ENCODE peak calls at places on chromosomes 3 and 15, in ten cellular contexts. One of them, this sample, is unnamed.

GRCh38 chr3:50405249-50405648 is 45.9 kb upstream of the TMEM115 start:
- DNase-seq in uterus: no peak
- DNase-seq in heart left ventricle: no peak
- DNase-seq in CD8-positive, alpha-beta T cell: no peak
- DNase-seq in left ventricle myocardium inferior: no peak
- DNase-seq in esophagus muscularis mucosa: no peak
- DNase-seq in A549: no peak
- DNase-seq in H1: peak; percentile 15
- DNase-seq in stomach: no peak
- DNase-seq in ovary: no peak
- DNase-seq in this sample: no peak

GRCh38 chr3:159455741-159456181 is 532.9 kb upstream of the IL12A start:
- DNase-seq in uterus: no peak
- DNase-seq in heart left ventricle: no peak
- DNase-seq in CD8-positive, alpha-beta T cell: no peak
- DNase-seq in left ventricle myocardium inferior: no peak
- DNase-seq in esophagus muscularis mucosa: peak; percentile 66
- DNase-seq in A549: no peak
- DNase-seq in H1: no peak
- DNase-seq in stomach: no peak
- DNase-seq in ovary: no peak
- DNase-seq in this sample: no peak

GRCh38 chr15:74610302-74610951 is 5.2 kb upstream of the CLK3 start:
- DNase-seq in uterus: no peak
- DNase-seq in heart left ventricle: peak; percentile 75
- DNase-seq in CD8-positive, alpha-beta T cell: no peak
- DNase-seq in left ventricle myocardium inferior: peak; percentile 49
- DNase-seq in esophagus muscularis mucosa: no peak
- DNase-seq in A549: no peak
- DNase-seq in H1: no peak
- DNase-seq in stomach: no peak
- DNase-seq in ovary: no peak
- DNase-seq in this sample: no peak

GRCh38 chr3:122358633-122359032 is 24.4 kb downstream of the MIX23 start:
- DNase-seq in uterus: no peak
- DNase-seq in heart left ventricle: no peak
- DNase-seq in CD8-positive, alpha-beta T cell: no peak
- DNase-seq in left ventricle myocardium inferior: no peak
- DNase-seq in esophagus muscularis mucosa: peak; percentile 66
- DNase-seq in A549: no peak
- DNase-seq in H1: no peak
- DNase-seq in stomach: no peak
- DNase-seq in ovary: no peak
- DNase-seq in this sample: no peak

GRCh38 chr15:45187578-45187893 is 230 bp downstream of the SHF start:
- DNase-seq in uterus: no peak
- DNase-seq in heart left ventricle: no peak
- DNase-seq in CD8-positive, alpha-beta T cell: no peak
- DNase-seq in left ventricle myocardium inferior: no peak
- DNase-seq in esophagus muscularis mucosa: no peak
- DNase-seq in A549: no peak
- DNase-seq in H1: no peak
- DNase-seq in stomach: no peak
- DNase-seq in ovary: peak; percentile 44
- DNase-seq in this sample: no peak

GRCh38 chr15:78003539-78004008 is 73.9 kb downstream of the TBC1D2B start:
- DNase-seq in uterus: no peak
- DNase-seq in heart left ventricle: no peak
- DNase-seq in CD8-positive, alpha-beta T cell: no peak
- DNase-seq in left ventricle myocardium inferior: no peak
- DNase-seq in esophagus muscularis mucosa: no peak
- DNase-seq in A549: no peak
- DNase-seq in H1: no peak
- DNase-seq in stomach: peak; percentile 65
- DNase-seq in ovary: no peak
- DNase-seq in this sample: no peak

GRCh38 chr3:149969110-149969944 is 1.4 kb downstream of the PFN2 start:
- DNase-seq in uterus: peak; percentile 49
- DNase-seq in heart left ventricle: peak; percentile 47
- DNase-seq in CD8-positive, alpha-beta T cell: no peak
- DNase-seq in left ventricle myocardium inferior: peak; percentile 25
- DNase-seq in esophagus muscularis mucosa: no peak
- DNase-seq in A549: peak; percentile 89
- DNase-seq in H1: peak; percentile 49
- DNase-seq in stomach: no peak
- DNase-seq in ovary: peak; percentile 56
- DNase-seq in this sample: no peak

GRCh38 chr3:113620091-113620490 is 76.4 kb downstream of the USF3 start:
- DNase-seq in uterus: no peak
- DNase-seq in heart left ventricle: no peak
- DNase-seq in CD8-positive, alpha-beta T cell: no peak
- DNase-seq in left ventricle myocardium inferior: no peak
- DNase-seq in esophagus muscularis mucosa: no peak
- DNase-seq in A549: no peak
- DNase-seq in H1: no peak
- DNase-seq in stomach: no peak
- DNase-seq in ovary: no peak
- DNase-seq in this sample: no peak

GRCh38 chr3:172272699-172273098 is 175.6 kb downstream of the GHSR start:
- DNase-seq in uterus: no peak
- DNase-seq in heart left ventricle: no peak
- DNase-seq in CD8-positive, alpha-beta T cell: no peak
- DNase-seq in left ventricle myocardium inferior: no peak
- DNase-seq in esophagus muscularis mucosa: no peak
- DNase-seq in A549: no peak
- DNase-seq in H1: no peak
- DNase-seq in stomach: no peak
- DNase-seq in ovary: no peak
- DNase-seq in this sample: no peak
- TF ChIP-seq CTCF in uterus: no peak
- TF ChIP-seq CTCF in heart left ventricle: no peak
- TF ChIP-seq CTCF in CD8-positive, alpha-beta T cell: no peak
- TF ChIP-seq CTCF in left ventricle myocardium inferior: no peak
- TF ChIP-seq CTCF in esophagus muscularis mucosa: no peak
- TF ChIP-seq CTCF in A549: no peak
- TF ChIP-seq CTCF in H1: no peak
- TF ChIP-seq CTCF in stomach: no peak
- TF ChIP-seq CTCF in ovary: no peak
- TF ChIP-seq CTCF in this sample: no peak

GRCh38 chr3:157126365-157126764 is 33.6 kb downstream of the CCNL1 start:
- DNase-seq in uterus: no peak
- DNase-seq in heart left ventricle: no peak
- DNase-seq in CD8-positive, alpha-beta T cell: no peak
- DNase-seq in left ventricle myocardium inferior: no peak
- DNase-seq in esophagus muscularis mucosa: peak; percentile 21
- DNase-seq in A549: no peak
- DNase-seq in H1: no peak
- DNase-seq in stomach: no peak
- DNase-seq in ovary: no peak
- DNase-seq in this sample: no peak

GRCh38 chr3:157125101-157125500 is 34.8 kb downstream of the CCNL1 start:
- DNase-seq in uterus: no peak
- DNase-seq in heart left ventricle: no peak
- DNase-seq in CD8-positive, alpha-beta T cell: no peak
- DNase-seq in left ventricle myocardium inferior: no peak
- DNase-seq in esophagus muscularis mucosa: no peak
- DNase-seq in A549: no peak
- DNase-seq in H1: no peak
- DNase-seq in stomach: no peak
- DNase-seq in ovary: no peak
- DNase-seq in this sample: no peak

GRCh38 chr3:157122116-157122515 is 37.8 kb downstream of the CCNL1 start:
- DNase-seq in uterus: peak; percentile 80
- DNase-seq in heart left ventricle: no peak
- DNase-seq in CD8-positive, alpha-beta T cell: no peak
- DNase-seq in left ventricle myocardium inferior: no peak
- DNase-seq in esophagus muscularis mucosa: no peak
- DNase-seq in A549: peak; percentile 39
- DNase-seq in H1: no peak
- DNase-seq in stomach: no peak
- DNase-seq in ovary: no peak
- DNase-seq in this sample: no peak

GRCh38 chr3:157121522-157121921 is 38.4 kb downstream of the CCNL1 start:
- DNase-seq in uterus: no peak
- DNase-seq in heart left ventricle: no peak
- DNase-seq in CD8-positive, alpha-beta T cell: no peak
- DNase-seq in left ventricle myocardium inferior: no peak
- DNase-seq in esophagus muscularis mucosa: no peak
- DNase-seq in A549: no peak
- DNase-seq in H1: no peak
- DNase-seq in stomach: no peak
- DNase-seq in ovary: no peak
- DNase-seq in this sample: no peak

DNA sequence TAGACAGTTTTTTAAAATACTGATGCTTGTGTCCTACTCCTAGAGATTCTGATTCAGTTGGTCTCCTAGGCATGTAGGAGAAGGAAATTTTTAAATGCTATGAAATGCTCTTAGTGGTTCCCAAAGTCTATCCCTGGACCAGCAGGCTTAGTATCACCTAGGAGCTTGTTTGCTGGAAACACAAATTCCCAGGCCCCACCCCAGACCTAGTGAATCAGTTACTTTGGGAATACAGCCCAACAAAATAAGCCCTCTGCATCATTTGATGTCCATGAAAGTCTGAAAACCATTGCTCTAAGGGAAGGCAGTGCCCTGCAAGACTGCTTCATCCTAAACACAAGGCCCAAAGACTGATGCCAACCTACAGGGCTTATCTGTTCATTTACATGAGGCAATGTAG is 36.3 kb downstream of the CCNL1 start:
- DNase-seq in uterus: no peak
- DNase-seq in heart left ventricle: no peak
- DNase-seq in CD8-positive, alpha-beta T cell: no peak
- DNase-seq in left ventricle myocardium inferior: no peak
- DNase-seq in esophagus muscularis mucosa: no peak
- DNase-seq in A549: no peak
- DNase-seq in H1: no peak
- DNase-seq in stomach: no peak
- DNase-seq in ovary: no peak
- DNase-seq in this sample: no peak
- H3K4me1 ChIP-seq in uterus: peaks cover 7% of the 10 kb centered on the region
- H3K4me1 ChIP-seq in heart left ventricle: peaks cover 5% of the 10 kb centered on the region
- H3K4me1 ChIP-seq in CD8-positive, alpha-beta T cell: peaks cover 11% of the 10 kb centered on the region
- H3K4me1 ChIP-seq in left ventricle myocardium inferior: peaks cover 25% of the 10 kb centered on the region
- H3K4me1 ChIP-seq in esophagus muscularis mucosa: peaks cover 4% of the 10 kb centered on the region
- H3K4me1 ChIP-seq in A549: peaks cover 65% of the 10 kb centered on the region
- H3K4me1 ChIP-seq in H1: no peaks in the 10 kb centered on the region
- H3K4me1 ChIP-seq in stomach: peaks cover 26% of the 10 kb centered on the region
- H3K4me1 ChIP-seq in ovary: no peaks in the 10 kb centered on the region
- H3K4me1 ChIP-seq in this sample: peaks cover 5% of the 10 kb centered on the region

GRCh38 chr3:124771083-124771445 is 40.8 kb downstream of the UMPS start:
- DNase-seq in uterus: no peak
- DNase-seq in heart left ventricle: no peak
- DNase-seq in CD8-positive, alpha-beta T cell: no peak
- DNase-seq in left ventricle myocardium inferior: no peak
- DNase-seq in esophagus muscularis mucosa: no peak
- DNase-seq in A549: no peak
- DNase-seq in H1: no peak
- DNase-seq in stomach: no peak
- DNase-seq in ovary: no peak
- DNase-seq in this sample: no peak

GRCh38 chr3:124774305-124774673 is 44.0 kb downstream of the UMPS start:
- DNase-seq in uterus: no peak
- DNase-seq in heart left ventricle: peak; percentile 70
- DNase-seq in CD8-positive, alpha-beta T cell: no peak
- DNase-seq in left ventricle myocardium inferior: peak; percentile 50
- DNase-seq in esophagus muscularis mucosa: no peak
- DNase-seq in A549: peak; percentile 56
- DNase-seq in H1: peak; percentile 33
- DNase-seq in stomach: no peak
- DNase-seq in ovary: no peak
- DNase-seq in this sample: no peak

GRCh38 chr3:124770341-124771082 is 40.3 kb downstream of the UMPS start:
- DNase-seq in uterus: peak; percentile 35
- DNase-seq in heart left ventricle: peak; percentile 83
- DNase-seq in CD8-positive, alpha-beta T cell: no peak
- DNase-seq in left ventricle myocardium inferior: peak; percentile 77
- DNase-seq in esophagus muscularis mucosa: no peak
- DNase-seq in A549: no peak
- DNase-seq in H1: no peak
- DNase-seq in stomach: no peak
- DNase-seq in ovary: no peak
- DNase-seq in this sample: no peak

GRCh38 chr3:124773351-124774304 is 43.4 kb downstream of the UMPS start:
- DNase-seq in uterus: no peak
- DNase-seq in heart left ventricle: peak; percentile 31
- DNase-seq in CD8-positive, alpha-beta T cell: no peak
- DNase-seq in left ventricle myocardium inferior: no peak
- DNase-seq in esophagus muscularis mucosa: no peak
- DNase-seq in A549: no peak
- DNase-seq in H1: no peak
- DNase-seq in stomach: no peak
- DNase-seq in ovary: no peak
- DNase-seq in this sample: no peak

DNA sequence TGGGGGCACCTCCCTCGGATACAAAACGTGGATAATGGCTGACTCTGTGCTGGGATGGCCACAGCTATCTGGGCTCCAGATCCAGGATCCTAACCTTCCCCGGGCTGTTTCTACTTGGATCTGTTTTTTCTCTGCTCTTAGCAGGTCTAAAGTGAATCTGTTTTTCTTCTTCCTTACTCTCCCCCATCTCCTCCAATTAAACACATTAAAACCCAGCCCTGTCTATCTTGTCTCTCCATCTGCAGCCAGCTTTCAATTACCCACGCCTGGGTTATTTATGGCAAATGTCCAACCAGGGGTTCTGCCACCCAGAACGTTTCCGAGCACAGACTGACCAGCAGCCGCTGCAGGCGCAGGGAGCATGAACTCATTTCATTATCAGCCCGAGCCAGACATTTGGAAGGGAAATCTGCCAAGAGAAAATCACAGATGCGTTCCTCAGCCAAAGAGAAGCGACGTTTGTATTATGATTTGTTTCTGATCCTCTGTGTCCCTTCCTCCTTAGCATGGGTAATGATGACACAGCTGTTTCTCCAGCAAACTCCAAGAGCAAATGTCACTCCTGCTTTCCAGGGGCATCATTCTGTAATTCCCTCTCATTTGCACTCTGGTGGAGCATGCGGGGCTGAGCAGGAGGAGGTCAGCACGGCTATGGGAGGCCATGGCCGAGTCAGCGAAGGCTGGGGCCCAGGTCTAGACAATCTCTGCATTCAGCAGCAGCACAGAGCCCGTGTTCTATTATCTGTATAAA is 42.0 kb downstream of the UMPS start:
- DNase-seq in uterus: peak; percentile 65
- DNase-seq in heart left ventricle: peak; percentile 62
- DNase-seq in CD8-positive, alpha-beta T cell: no peak
- DNase-seq in left ventricle myocardium inferior: no peak
- DNase-seq in esophagus muscularis mucosa: no peak
- DNase-seq in A549: peak; percentile 70
- DNase-seq in H1: no peak
- DNase-seq in stomach: no peak
- DNase-seq in ovary: no peak
- DNase-seq in this sample: no peak
- TF ChIP-seq CTCF in uterus: no peak
- TF ChIP-seq CTCF in heart left ventricle: no peak
- TF ChIP-seq CTCF in CD8-positive, alpha-beta T cell: no peak
- TF ChIP-seq CTCF in left ventricle myocardium inferior: no peak
- TF ChIP-seq CTCF in esophagus muscularis mucosa: no peak
- TF ChIP-seq CTCF in A549: no peak
- TF ChIP-seq CTCF in H1: no peak
- TF ChIP-seq CTCF in stomach: no peak
- TF ChIP-seq CTCF in ovary: no peak
- TF ChIP-seq CTCF in this sample: no peak

GRCh38 chr3:67650084-67650483 is 4.3 kb downstream of the SUCLG2 start:
- DNase-seq in uterus: no peak
- DNase-seq in heart left ventricle: no peak
- DNase-seq in CD8-positive, alpha-beta T cell: no peak
- DNase-seq in left ventricle myocardium inferior: no peak
- DNase-seq in esophagus muscularis mucosa: no peak
- DNase-seq in A549: no peak
- DNase-seq in H1: no peak
- DNase-seq in stomach: peak; percentile 59
- DNase-seq in ovary: no peak
- DNase-seq in this sample: no peak
- H3K4me1 ChIP-seq in uterus: peaks cover 3% of the 10 kb centered on the region
- H3K4me1 ChIP-seq in heart left ventricle: peaks cover 20% of the 10 kb centered on the region
- H3K4me1 ChIP-seq in CD8-positive, alpha-beta T cell: peaks cover 57% of the 10 kb centered on the region
- H3K4me1 ChIP-seq in left ventricle myocardium inferior: peaks cover 81% of the 10 kb centered on the region
- H3K4me1 ChIP-seq in esophagus muscularis mucosa: peaks cover 54% of the 10 kb centered on the region
- H3K4me1 ChIP-seq in A549: peaks cover 76% of the 10 kb centered on the region
- H3K4me1 ChIP-seq in H1: peaks cover 8% of the 10 kb centered on the region
- H3K4me1 ChIP-seq in stomach: peaks cover 48% of the 10 kb centered on the region
- H3K4me1 ChIP-seq in ovary: peaks cover 3% of the 10 kb centered on the region
- H3K4me1 ChIP-seq in this sample: peaks cover 3% of the 10 kb centered on the region